ENCODE peak calls at places on chromosomes 12 and 14, in four cellular contexts. S is effector memory CD8-positive, alpha-beta T cell; Z is AG09309; A is activated CD4-positive, alpha-beta T cell treated with anti-CD3 and anti-CD28 coated beads, Interleukin-2, amount 50 U/mL, for 1 hour. X is an unnamed sample.

GRCh38 chr12:92615703-92616102 is 87.1 kb upstream of the PLEKHG7 start:
- DNase-seq in S (no peak), Z (no peak), A (no peak), X (no peak)

GRCh38 chr12:102479099-102479887 is 1.1 kb downstream of the IGF1 start:
- DNase-seq in S (no peak), Z (no peak), A (no peak), X (no peak)

GRCh38 chr12:131091413-131091975 is 137.8 kb downstream of the ADGRD1 start:
- DNase-seq in S (no peak), Z (no peak), A (no peak), X (no peak)

GRCh38 chr14:76884853-76885276 is 58.7 kb downstream of the LRRC74A start:
- DNase-seq in S (no peak), Z (no peak), A (no peak), X (no peak)

GRCh38 chr12:113457710-113458109 is 14.0 kb downstream of the LHX5 start:
- DNase-seq in S (no peak), Z (no peak), A (no peak), X (no peak)

GRCh38 chr12:57404966-57405640 is 25.7 kb downstream of the R3HDM2 start:
- DNase-seq in S (no peak), Z (no peak), A (no peak), X (no peak)

GRCh38 chr14:35949933-35950332 is 123.8 kb downstream of the BRMS1L start:
- DNase-seq in S (no peak), Z (no peak), A (no peak), X (peak; percentile 43)

GRCh38 chr12:91347686-91348085 is 165.1 kb upstream of the DCN start:
- DNase-seq in S (no peak), Z (no peak), A (no peak), X (no peak)

GRCh38 chr14:25394791-25395391 is 344.9 kb upstream of the STXBP6 start:
- DNase-seq in S (no peak), Z (no peak), A (no peak), X (no peak)

GRCh38 chr14:100375273-100375962 is 52.3 kb downstream of the SLC25A47 start:
- DNase-seq in S (no peak), Z (peak; percentile 98), A (peak; percentile 13), X (peak; percentile 99)

GRCh38 chr12:107359382-107359781 is 266.0 kb upstream of the CRY1 start:
- DNase-seq in S (no peak), Z (no peak), A (no peak), X (no peak)

GRCh38 chr12:78559441-78559840 is 305.1 kb upstream of the SYT1 start:
- DNase-seq in S (no peak), Z (no peak), A (no peak), X (no peak)

GRCh38 chr14:50967719-50968266 is 23.5 kb upstream of the PYGL start:
- DNase-seq in S (no peak), Z (no peak), A (no peak), X (no peak)

GRCh38 chr12:50520345-50520744 is 15.6 kb downstream of the DIP2B start:
- DNase-seq in S (no peak), Z (no peak), A (no peak), X (no peak)

GRCh38 chr14:44657688-44658388 is 150.8 kb upstream of the FSCB start:
- DNase-seq in S (no peak), Z (peak; percentile 5), A (no peak), X (peak; percentile 52)

GRCh38 chr14:95667251-95667693 is 19.0 kb upstream of the TCL1B start:
- DNase-seq in S (no peak), Z (no peak), A (no peak), X (no peak)

GRCh38 chr14:104321151-104322130 is 183.1 kb downstream of the KIF26A start:
- DNase-seq in S (no peak), Z (no peak), A (no peak), X (no peak)

GRCh38 chr12:30166416-30166815 is 382.7 kb upstream of the TMTC1 start:
- DNase-seq in S (no peak), Z (no peak), A (no peak), X (peak; percentile 9)

GRCh38 chr14:85438001-85438400 is 91.9 kb upstream of the FLRT2 start:
- DNase-seq in S (no peak), Z (no peak), A (no peak), X (no peak)

GRCh38 chr12:109734219-109735000 is 20.8 kb downstream of the FAM222A start:
- DNase-seq in S (no peak), Z (no peak), A (no peak), X (peak; percentile 52)

GRCh38 chr12:29164477-29165163 is 15.5 kb downstream of the FAR2 start:
- DNase-seq in S (no peak), Z (peak; percentile 41), A (no peak), X (peak; percentile 94)

GRCh38 chr14:99529899-99530298 is 48.7 kb downstream of the CCNK start:
- DNase-seq in S (no peak), Z (no peak), A (no peak), X (peak; percentile 17)

GRCh38 chr12:123431951-123432886 is 4.3 kb downstream of the RILPL2 start:
- DNase-seq in S (peak; percentile 18), Z (no peak), A (no peak), X (no peak)

GRCh38 chr14:100530270-100531072 is 56.7 kb downstream of the BEGAIN start:
- DNase-seq in S (no peak), Z (no peak), A (no peak), X (no peak)

GRCh38 chr12:123548107-123548506 is 14.6 kb upstream of the RILPL1 start:
- DNase-seq in S (no peak), Z (no peak), A (no peak), X (no peak)

GRCh38 chr14:59461891-59462290 is 3.3 kb downstream of the GPR135 start:
- DNase-seq in S (no peak), Z (no peak), A (no peak), X (no peak)

GRCh38 chr12:107775093-107775721 is 703 bp downstream of the ASCL4 start:
- DNase-seq in S (no peak), Z (no peak), A (no peak), X (no peak)